ENCODE peak calls at places on chromosomes 13 and 19, in six cellular contexts. A is progenitor cell of endocrine pancreas, S is suprapubic skin, J is neural crest cell, X is hepatic stellate cell, H is NCI-H748 treated with DMSO at 0.1 percent for 48 hours. M is an unnamed sample.

GRCh38 chr13:100388923-100389322 is 199.7 kb downstream of the GGACT start:
- DNase-seq in A (no peak), S (no peak), J (no peak), X (no peak), H (no peak), M (no peak)

GRCh38 chr13:51937320-51938290 is 73.6 kb downstream of the ATP7B start:
- DNase-seq in A (no peak), S (peak), J (no peak), X (no peak), H (no peak), M (no peak)

GRCh38 chr13:97574926-97575325 is 141.0 kb downstream of the RAP2A start:
- DNase-seq in A (no peak), S (no peak), J (no peak), X (peak), H (peak), M (no peak)

GRCh38 chr13:30234763-30235162 is 72.6 kb downstream of the KATNAL1 start:
- DNase-seq in A (no peak), S (no peak), J (no peak), X (no peak), H (no peak), M (no peak)

GRCh38 chr13:48496271-48496670 is 36.6 kb downstream of the RCBTB2 start:
- DNase-seq in A (no peak), S (no peak), J (no peak), X (no peak), H (no peak), M (no peak)

GRCh38 chr19:15210323-15210774 is 9.6 kb upstream of the NOTCH3 start:
- DNase-seq in A (no peak), S (no peak), J (no peak), X (peak), H (no peak), M (no peak)

GRCh38 chr19:29562299-29563297 is 36.8 kb downstream of the VSTM2B start:
- DNase-seq in A (no peak), S (peak), J (no peak), X (no peak), H (no peak), M (no peak)

GRCh38 chr19:1936916-1937610 is 3.9 kb upstream of the CSNK1G2 start:
- DNase-seq in A (no peak), S (no peak), J (no peak), X (no peak), H (no peak), M (no peak)